ENCODE peak calls at places on chromosomes 4 and X, in six cellular contexts. M is HCT116, P is K562, H is H1, L is HepG2, J is GM12878. A is an unnamed sample.

GRCh38 chr4:182645511-182645910 is 271.7 kb downstream of the DCTD start:
- DNase-seq in M (no peak), P (no peak), H (no peak), L (no peak), J (no peak), A (no peak)

GRCh38 chr4:18524667-18525066 is 503.1 kb upstream of the LCORL start:
- DNase-seq in M (no peak), P (no peak), H (no peak), L (no peak), J (no peak), A (no peak)

GRCh38 chr4:15893967-15894366 is 44.6 kb downstream of the FGFBP1 start:
- DNase-seq in M (peak; percentile 90), P (no peak), H (no peak), L (no peak), J (no peak), A (no peak)

GRCh38 chrX:135389717-135390116 is 32.0 kb upstream of the SMIM10L2A start:
- DNase-seq in M (peak; percentile 75), P (no peak), H (peak; percentile 5), L (peak; percentile 51), J (no peak), A (peak; percentile 22)

GRCh38 chr4:152831416-152831815 is 51.7 kb downstream of the ARFIP1 start:
- DNase-seq in M (no peak), P (no peak), H (no peak), L (no peak), J (no peak), A (no peak)

GRCh38 chr4:89765966-89766365 is 71.0 kb downstream of the SNCA start:
- DNase-seq in M (no peak), P (no peak), H (no peak), L (no peak), J (no peak), A (no peak)

GRCh38 chr4:1082215-1083182 is 30.9 kb downstream of the RNF212 start:
- DNase-seq in M (no peak), P (no peak), H (no peak), L (no peak), J (no peak), A (no peak)

GRCh38 chrX:132461886-132462285 is 27.0 kb downstream of the MBNL3 start:
- DNase-seq in M (no peak), P (no peak), H (no peak), L (no peak), J (no peak), A (no peak)

GRCh38 chrX:13990126-13990525 is 39.6 kb downstream of the GEMIN8 start:
- DNase-seq in M (no peak), P (no peak), H (no peak), L (no peak), J (no peak), A (no peak)

GRCh38 chr4:73831569-73831968 is 4.9 kb upstream of the CXCL6 start:
- DNase-seq in M (no peak), P (no peak), H (no peak), L (no peak), J (no peak), A (no peak)

GRCh38 chr4:174437324-174437723 is 85.0 kb downstream of the HPGD start:
- DNase-seq in M (no peak), P (no peak), H (no peak), L (no peak), J (no peak), A (no peak)

GRCh38 chr4:78510681-78511080 is 40.9 kb upstream of the ANXA3 start:
- DNase-seq in M (no peak), P (no peak), H (no peak), L (no peak), J (no peak), A (no peak)

GRCh38 chrX:153766098-153766817 is 2.2 kb downstream of the PLXNB3 start:
- DNase-seq in M (no peak), P (peak; percentile 91), H (no peak), L (peak; percentile 48), J (no peak), A (peak; percentile 13)

GRCh38 chrX:16712825-16713155 is 321 bp upstream of the CTPS2 start:
- DNase-seq in M (no peak), P (no peak), H (no peak), L (no peak), J (no peak), A (no peak)

GRCh38 chr4:174265917-174266316 is 17.6 kb downstream of the FBXO8 start:
- DNase-seq in M (no peak), P (no peak), H (no peak), L (no peak), J (no peak), A (no peak)

GRCh38 chr4:29336851-29337250 is 1383.3 kb upstream of the PCDH7 start:
- DNase-seq in M (no peak), P (no peak), H (no peak), L (no peak), J (no peak), A (no peak)

GRCh38 chrX:29090811-29091210 is 503.6 kb downstream of the IL1RAPL1 start:
- DNase-seq in M (no peak), P (no peak), H (no peak), L (no peak), J (no peak), A (no peak)

GRCh38 chrX:15496809-15497208 is 3.7 kb upstream of the PIR start:
- DNase-seq in M (no peak), P (peak; percentile 21), H (no peak), L (no peak), J (no peak), A (no peak)

GRCh38 chr4:11506194-11506593 is 77.5 kb upstream of the HS3ST1 start:
- DNase-seq in M (no peak), P (no peak), H (no peak), L (no peak), J (no peak), A (no peak)

GRCh38 chrX:137187540-137187939 is 153.7 kb upstream of the GPR101 start:
- DNase-seq in M (no peak), P (no peak), H (no peak), L (no peak), J (no peak), A (no peak)

GRCh38 chrX:105645667-105646354 is 176.5 kb upstream of the NRK start:
- DNase-seq in M (no peak), P (no peak), H (no peak), L (no peak), J (no peak), A (no peak)

GRCh38 chrX:150199803-150200202 is 163.3 kb upstream of the MAMLD1 start:
- DNase-seq in M (no peak), P (no peak), H (no peak), L (no peak), J (no peak), A (no peak)

GRCh38 chr4:163665521-163666334 is 171.2 kb downstream of the TMA16 start:
- DNase-seq in M (no peak), P (no peak), H (no peak), L (no peak), J (no peak), A (no peak)

GRCh38 chr4:8061145-8061544 is 97.5 kb downstream of the ABLIM2 start:
- DNase-seq in M (no peak), P (no peak), H (no peak), L (no peak), J (no peak), A (no peak)

GRCh38 chr4:52512291-52512690 is 146.8 kb downstream of the USP46 start:
- DNase-seq in M (no peak), P (no peak), H (no peak), L (no peak), J (no peak), A (no peak)

GRCh38 chr4:4666693-4667642 is 125.1 kb upstream of the STX18 start:
- DNase-seq in M (no peak), P (no peak), H (no peak), L (no peak), J (no peak), A (peak; percentile 48)

GRCh38 chr4:28378109-28378830 is 1517.6 kb downstream of the STIM2 start:
- DNase-seq in M (no peak), P (no peak), H (no peak), L (no peak), J (no peak), A (no peak)

GRCh38 chrX:122094611-122095010 is 1047.2 kb downstream of the GLUD2 start:
- DNase-seq in M (no peak), P (no peak), H (no peak), L (no peak), J (no peak), A (no peak)

GRCh38 chrX:135345328-135345645 is 36.0 kb downstream of the ETDC start:
- DNase-seq in M (no peak), P (peak; percentile 28), H (no peak), L (no peak), J (no peak), A (no peak)

GRCh38 chr4:149980941-149981340 is 97.3 kb upstream of the DCLK2 start:
- DNase-seq in M (peak; percentile 33), P (peak; percentile 61), H (peak; percentile 13), L (peak; percentile 26), J (no peak), A (peak; percentile 22)

GRCh38 chr4:40201898-40202297 is 5.1 kb downstream of the RHOH start:
- DNase-seq in M (no peak), P (no peak), H (no peak), L (no peak), J (no peak), A (no peak)
- H3K9ac ChIP-seq in M (no peak overlapping the region), P (no peak overlapping the region), H (no peak overlapping the region), L (no peak overlapping the region), J (peak overlapping the region; percentile 99), A (no peak overlapping the region)

GRCh38 chr4:123649644-123650356 is 253.2 kb downstream of the SPRY1 start:
- DNase-seq in M (no peak), P (no peak), H (peak; percentile 5), L (peak; percentile 92), J (no peak), A (peak; percentile 18)
- TF ChIP-seq ZNF274 in M (no peak), P (no peak), H (no peak), L (no peak), J (no peak), A (no peak)

GRCh38 chr4:47031713-47032404 is 492 bp downstream of the GABRB1 start:
- DNase-seq in M (no peak), P (no peak), H (no peak), L (no peak), J (no peak), A (no peak)

GRCh38 chr4:47032405-47033106 is 1.2 kb downstream of the GABRB1 start:
- DNase-seq in M (no peak), P (peak; percentile 10), H (peak; percentile 59), L (peak; percentile 37), J (no peak), A (peak; percentile 47)

DNA sequence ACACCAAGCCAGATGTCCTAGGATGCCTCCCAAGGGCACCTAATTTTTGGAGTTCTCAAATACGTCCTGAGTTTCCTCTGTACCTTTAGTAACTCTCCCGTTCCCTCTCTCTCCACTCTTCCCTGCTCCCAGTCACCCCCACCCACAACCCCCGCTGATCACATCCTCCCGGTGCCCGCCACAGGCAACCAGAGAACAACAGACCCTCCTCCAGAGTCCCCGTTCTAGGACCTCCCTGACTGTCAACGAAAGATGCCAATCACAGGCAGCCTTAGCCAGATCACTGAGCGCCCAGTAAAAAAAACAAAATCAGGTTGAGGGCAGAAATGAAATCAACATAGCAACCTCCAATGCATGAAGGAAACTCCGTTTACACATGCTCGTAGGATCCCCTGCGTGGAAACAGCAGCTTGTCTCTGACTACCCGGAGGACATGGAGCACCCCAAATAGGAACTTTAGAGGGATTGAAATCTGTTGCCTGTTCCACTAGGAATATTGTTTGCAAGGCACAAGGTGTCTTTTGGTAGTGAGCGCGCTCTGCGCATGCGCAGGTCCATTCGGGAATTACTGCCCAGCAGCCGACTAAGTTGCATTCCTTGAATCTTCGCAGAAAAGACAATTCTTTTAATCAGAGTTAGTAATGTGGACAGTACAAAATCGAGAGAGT is at the start of gene GABRB1:
- DNase-seq in M (no peak), P (no peak), H (peak; percentile 23), L (no peak), J (no peak), A (peak; percentile 20)
- H3K9ac ChIP-seq in M (no peak within 1 kb of the TSS), P (no peak within 1 kb of the TSS), H (no peak within 1 kb of the TSS), L (peak within 1 kb of the TSS; percentile 21), J (no peak within 1 kb of the TSS), A (peak within 1 kb of the TSS; percentile 61)

GRCh38 chr4:87555751-87556619 is 26.8 kb upstream of the SPARCL1 start:
- DNase-seq in M (no peak), P (no peak), H (no peak), L (no peak), J (no peak), A (no peak)
- TF ChIP-seq ZNF274 in M (no peak), P (no peak), H (no peak), L (no peak), J (no peak), A (no peak)

A was measured in NT2/D1.